ENCODE peak calls at places on chromosomes 16 and 17, in four cellular contexts. One of them, this sample, is unnamed.

GRCh38 chr17:42184717-42185496 is at the start of gene HCRT:
- DNase-seq in GM12878: no peak
- DNase-seq in HepG2: no peak
- DNase-seq in K562: no peak
- DNase-seq in this sample: no peak

GRCh38 chr17:55420067-55420775 is 1.4 kb downstream of the MMD start:
- DNase-seq in HepG2: no peak
- DNase-seq in GM12878: no peak
- DNase-seq in K562: no peak
- DNase-seq in this sample: no peak

GRCh38 chr16:24504467-24505345 is 34.7 kb upstream of the RBBP6 start:
- DNase-seq in K562: peak; percentile 71
- DNase-seq in HepG2: peak; percentile 67
- DNase-seq in GM12878: peak; percentile 17
- DNase-seq in this sample: peak; percentile 64

GRCh38 chr16:61929801-61930200 is 106.4 kb downstream of the CDH8 start:
- DNase-seq in HepG2: no peak
- DNase-seq in K562: no peak
- DNase-seq in GM12878: no peak
- DNase-seq in this sample: no peak

GRCh38 chr17:50102164-50102991 is 7.2 kb downstream of the PDK2 start:
- DNase-seq in GM12878: no peak
- DNase-seq in HepG2: peak; percentile 92
- DNase-seq in K562: no peak
- DNase-seq in this sample: no peak

GRCh38 chr17:21300601-21301571 is 16.4 kb downstream of the MAP2K3 start:
- DNase-seq in HepG2: no peak
- DNase-seq in GM12878: no peak
- DNase-seq in K562: no peak
- DNase-seq in this sample: no peak

GRCh38 chr16:77223184-77223583 is 24.0 kb downstream of the SYCE1L start:
- DNase-seq in K562: peak; percentile 48
- DNase-seq in HepG2: no peak
- DNase-seq in GM12878: no peak
- DNase-seq in this sample: peak; percentile 65

GRCh38 chr16:54286067-54286329 is 589 bp downstream of the IRX3 start:
- DNase-seq in K562: no peak
- DNase-seq in GM12878: no peak
- DNase-seq in HepG2: no peak
- DNase-seq in this sample: no peak

GRCh38 chr17:2084766-2085647 is 30.1 kb downstream of the HIC1 start:
- DNase-seq in HepG2: peak; percentile 41
- DNase-seq in K562: no peak
- DNase-seq in GM12878: no peak
- DNase-seq in this sample: no peak

GRCh38 chr16:51816929-51817328 is 665.9 kb upstream of the SALL1 start:
- DNase-seq in GM12878: no peak
- DNase-seq in HepG2: no peak
- DNase-seq in K562: no peak
- DNase-seq in this sample: no peak

GRCh38 chr17:49358638-49359247 is 3.3 kb downstream of the ZNF652 start:
- DNase-seq in HepG2: no peak
- DNase-seq in K562: no peak
- DNase-seq in GM12878: peak; percentile 75
- DNase-seq in this sample: no peak

GRCh38 chr17:81302861-81303326 is 7.8 kb upstream of the SLC38A10 start:
- DNase-seq in HepG2: peak; percentile 61
- DNase-seq in K562: no peak
- DNase-seq in GM12878: no peak
- DNase-seq in this sample: no peak

GRCh38 chr16:17205279-17206139 is 265.3 kb downstream of the XYLT1 start:
- DNase-seq in K562: no peak
- DNase-seq in HepG2: no peak
- DNase-seq in GM12878: no peak
- DNase-seq in this sample: peak; percentile 31

GRCh38 chr16:31071861-31072260 is 2.2 kb downstream of the ZNF668 start:
- DNase-seq in GM12878: no peak
- DNase-seq in HepG2: no peak
- DNase-seq in K562: peak; percentile 35
- DNase-seq in this sample: no peak

GRCh38 chr17:2090804-2091534 is 36.1 kb downstream of the HIC1 start:
- DNase-seq in HepG2: no peak
- DNase-seq in K562: no peak
- DNase-seq in GM12878: no peak
- DNase-seq in this sample: peak; percentile 65

GRCh38 chr17:69947027-69947759 is 127.8 kb upstream of the KCNJ16 start:
- DNase-seq in K562: peak; percentile 57
- DNase-seq in HepG2: no peak
- DNase-seq in GM12878: no peak
- DNase-seq in this sample: no peak

GRCh38 chr17:28338056-28338768 is 2.7 kb downstream of the TNFAIP1 start:
- DNase-seq in K562: no peak
- DNase-seq in HepG2: no peak
- DNase-seq in GM12878: no peak
- DNase-seq in this sample: no peak

GRCh38 chr17:18099516-18099915 is 9.0 kb upstream of the MYO15A start:
- DNase-seq in K562: no peak
- DNase-seq in HepG2: no peak
- DNase-seq in GM12878: no peak
- DNase-seq in this sample: no peak

GRCh38 chr16:26951950-26952349 is 114.8 kb upstream of the C16orf82 start:
- DNase-seq in GM12878: no peak
- DNase-seq in K562: no peak
- DNase-seq in HepG2: no peak
- DNase-seq in this sample: no peak

GRCh38 chr16:26957283-26957859 is 109.4 kb upstream of the C16orf82 start:
- DNase-seq in HepG2: no peak
- DNase-seq in GM12878: no peak
- DNase-seq in K562: no peak
- DNase-seq in this sample: no peak

GRCh38 chr16:26952411-26952810 is 114.3 kb upstream of the C16orf82 start:
- DNase-seq in GM12878: no peak
- DNase-seq in HepG2: no peak
- DNase-seq in K562: no peak
- DNase-seq in this sample: peak; percentile 17
- TF ChIP-seq ETV6 in GM12878: no peak
- TF ChIP-seq ETV6 in HepG2: no peak
- TF ChIP-seq ETV6 in K562: no peak
- TF ChIP-seq ETV6 in this sample: no peak

DNA sequence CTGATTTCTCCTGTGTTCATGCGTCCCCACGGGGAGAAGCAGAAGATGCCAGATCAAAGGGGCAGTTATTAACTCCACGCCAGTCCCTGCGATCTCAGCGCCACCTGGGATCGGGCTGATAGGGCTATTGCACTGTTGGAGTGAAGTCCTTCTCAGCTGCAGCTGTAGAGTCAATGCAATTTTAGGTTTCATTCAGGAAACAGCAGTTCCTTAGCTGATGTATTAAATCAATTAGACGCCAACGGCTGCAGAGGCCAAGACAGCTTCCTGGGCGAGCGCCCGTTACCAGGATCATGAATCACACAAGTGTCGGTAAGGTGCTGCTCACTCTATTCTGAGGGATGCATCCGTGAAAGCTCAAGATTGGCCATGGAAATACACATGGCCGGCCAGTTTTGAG is 19.1 kb upstream of the CACNG4 start:
- DNase-seq in GM12878: no peak
- DNase-seq in K562: no peak
- DNase-seq in HepG2: no peak
- DNase-seq in this sample: no peak
- TF ChIP-seq ETV6 in GM12878: no peak
- TF ChIP-seq ETV6 in K562: no peak
- TF ChIP-seq ETV6 in HepG2: no peak
- TF ChIP-seq ETV6 in this sample: no peak

GRCh38 chr17:75113798-75114551 is 4.2 kb downstream of the ARMC7 start:
- DNase-seq in HepG2: peak; percentile 84
- DNase-seq in GM12878: no peak
- DNase-seq in K562: peak; percentile 83
- DNase-seq in this sample: peak; percentile 93
- TF ChIP-seq ETV6 in HepG2: peak; percentile 93
- TF ChIP-seq ETV6 in GM12878: no peak
- TF ChIP-seq ETV6 in K562: peak; percentile 50
- TF ChIP-seq ETV6 in this sample: no peak

GRCh38 chr16:64880994-64881393 is 240.9 kb downstream of the CDH11 start:
- DNase-seq in HepG2: no peak
- DNase-seq in K562: no peak
- DNase-seq in GM12878: no peak
- DNase-seq in this sample: no peak
- TF ChIP-seq ETV6 in HepG2: no peak
- TF ChIP-seq ETV6 in K562: no peak
- TF ChIP-seq ETV6 in GM12878: no peak
- TF ChIP-seq ETV6 in this sample: no peak

This sample was measured in WTC11.